ENCODE peak calls at places on chromosomes 12 and 14, in four cellular contexts. V is glutamatergic neuron, D is tibial artery, B is NCI-H510A treated with DMSO at 0.1 percent for 48 hours. E is an unnamed sample.
A peak's percentile ranks its signal among the peaks of the same experiment; 100 is the strongest.

GRCh38 chr12:6341439-6342139 is at the start of gene TNFRSF1A:
- DNase-seq in V (no peak), D (peak; percentile 85), B (no peak), E (no peak)

GRCh38 chr14:101732128-101732527 is 29.4 kb upstream of the PPP2R5C start:
- DNase-seq in B (no peak), D (no peak), V (no peak), E (no peak)

GRCh38 chr12:92341333-92341691 is 195.7 kb upstream of the BTG1 start:
- DNase-seq in B (no peak), V (no peak), D (no peak), E (no peak)

GRCh38 chr14:53957739-53958138 is 1.1 kb upstream of the BMP4 start:
- DNase-seq in V (no peak), B (no peak), D (no peak), E (no peak)

GRCh38 chr14:68779761-68780323 is 13.0 kb downstream of the ZFP36L1 start:
- DNase-seq in B (no peak), D (peak; percentile 25), V (no peak), E (peak; percentile 5)

GRCh38 chr14:59126714-59127436 is 61.6 kb upstream of the DAAM1 start:
- DNase-seq in V (no peak), B (peak; percentile 90), D (no peak), E (peak; percentile 66)

GRCh38 chr12:52434096-52434733 is at the start of gene KRT75:
- DNase-seq in B (no peak), D (no peak), V (no peak), E (no peak)

GRCh38 chr12:108805136-108805535 is 52.2 kb downstream of the SSH1 start:
- DNase-seq in B (no peak), V (no peak), D (no peak), E (no peak)

GRCh38 chr14:69358233-69358963 is 39.7 kb downstream of the ERH start:
- DNase-seq in D (no peak), B (no peak), V (no peak), E (no peak)

GRCh38 chr14:89586258-89587127 is 169.5 kb upstream of the FOXN3 start:
- DNase-seq in D (peak; percentile 45), V (no peak), B (no peak), E (no peak)

GRCh38 chr14:102778616-102779351 is 1.5 kb downstream of the TRAF3 start:
- DNase-seq in B (no peak), D (no peak), V (no peak), E (no peak)

GRCh38 chr14:60756847-60757246 is 22.3 kb downstream of the MNAT1 start:
- DNase-seq in V (no peak), B (no peak), D (no peak), E (no peak)

GRCh38 chr14:85960781-85961180 is 430.8 kb downstream of the FLRT2 start:
- DNase-seq in B (no peak), D (no peak), V (peak; percentile 17), E (no peak)

GRCh38 chr14:95353007-95353406 is 33.3 kb upstream of the CLMN start:
- DNase-seq in D (no peak), B (no peak), V (no peak), E (no peak)

GRCh38 chr12:9969673-9970072 is 1.5 kb upstream of the CLEC12A start:
- DNase-seq in D (no peak), B (peak; percentile 75), V (no peak), E (no peak)

GRCh38 chr12:130827432-130827831 is 11.6 kb downstream of the STX2 start:
- DNase-seq in D (no peak), B (no peak), V (no peak), E (no peak)

GRCh38 chr12:91400249-91400648 is 217.6 kb upstream of the DCN start:
- DNase-seq in B (no peak), D (no peak), V (no peak), E (no peak)

GRCh38 chr12:90953956-90954421 is 987 bp downstream of the CCER1 start:
- DNase-seq in V (peak; percentile 41), B (no peak), D (no peak), E (no peak)

GRCh38 chr12:130761537-130762318 is 45.6 kb upstream of the RIMBP2 start:
- DNase-seq in B (peak; percentile 55), V (peak; percentile 85), D (no peak), E (peak; percentile 77)

GRCh38 chr12:119071638-119072231 is 90.4 kb downstream of the SRRM4 start:
- DNase-seq in B (no peak), V (no peak), D (no peak), E (no peak)

GRCh38 chr12:47361389-47362031 is 281.8 kb upstream of the AMIGO2 start:
- DNase-seq in B (no peak), V (no peak), D (no peak), E (no peak)

GRCh38 chr14:40340708-40341107 is 908.5 kb upstream of the FBXO33 start:
- DNase-seq in V (no peak), B (no peak), D (no peak), E (no peak)

GRCh38 chr14:99737451-99737951 is 53.4 kb downstream of the CYP46A1 start:
- DNase-seq in B (no peak), V (no peak), D (peak; percentile 76), E (no peak)

GRCh38 chr14:68627050-68627867 is 165.6 kb downstream of the ZFP36L1 start:
- DNase-seq in B (no peak), V (no peak), D (peak; percentile 72), E (no peak)

GRCh38 chr12:14896477-14897184 is 11.0 kb upstream of the MGP start:
- DNase-seq in D (no peak), B (no peak), V (no peak), E (peak; percentile 39)